ENCODE peak calls at places on chromosomes 2 and 18, in nine cellular contexts. P is brain microvascular endothelial cell, G is right lobe of liver, Q is body of pancreas, X is HepG2, U is psoas muscle, H is lower lobe of right lung, O is fibroblast of lung, E is transverse colon. L is an unnamed sample.

GRCh38 chr2:148701039-148701438 is 56.5 kb downstream of the EPC2 start:
- DNase-seq in P (no peak), G (no peak), Q (no peak), X (no peak), U (no peak), H (no peak), O (no peak), E (no peak), L (no peak)

GRCh38 chr18:75915941-75916640 is 488.6 kb upstream of the SMIM21 start:
- DNase-seq in P (no peak), G (no peak), Q (peak), X (no peak), U (no peak), H (no peak), O (peak), E (no peak), L (no peak)

GRCh38 chr2:102193074-102193473 is 6.3 kb downstream of the IL1RL2 start:
- DNase-seq in P (no peak), G (no peak), Q (no peak), X (no peak), U (no peak), H (no peak), O (peak), E (no peak), L (no peak)

GRCh38 chr2:108968619-108969018 is 20.4 kb downstream of the EDAR start:
- DNase-seq in P (no peak), G (no peak), Q (peak), X (no peak), U (no peak), H (no peak), O (peak), E (peak), L (no peak)

GRCh38 chr2:18209934-18210639 is 331.6 kb downstream of the KCNS3 start:
- DNase-seq in P (peak), G (no peak), Q (no peak), X (no peak), U (no peak), H (no peak), O (peak), E (no peak), L (no peak)

GRCh38 chr2:119028327-119029174 is 86.6 kb downstream of the MARCO start:
- DNase-seq in P (peak), G (no peak), Q (no peak), X (peak), U (no peak), H (no peak), O (peak), E (peak), L (no peak)

GRCh38 chr18:78925557-78926242 is 53.9 kb upstream of the SALL3 start:
- DNase-seq in P (no peak), G (no peak), Q (no peak), X (no peak), U (no peak), H (no peak), O (no peak), E (no peak), L (no peak)

GRCh38 chr2:114022360-114023085 is 132.6 kb downstream of the ACTR3 start:
- DNase-seq in P (peak), G (no peak), Q (no peak), X (peak), U (no peak), H (no peak), O (peak), E (no peak), L (peak)

GRCh38 chr2:34012728-34013302 is 413.7 kb upstream of the FAM98A start:
- DNase-seq in P (peak), G (peak), Q (peak), X (peak), U (peak), H (peak), O (peak), E (peak), L (peak)

GRCh38 chr2:15738225-15738546 is 146.5 kb downstream of the DDX1 start:
- DNase-seq in P (no peak), G (no peak), Q (no peak), X (no peak), U (no peak), H (no peak), O (no peak), E (no peak), L (no peak)

GRCh38 chr2:109351164-109351756 is 222.3 kb downstream of the SH3RF3 start:
- DNase-seq in P (no peak), G (no peak), Q (peak), X (no peak), U (peak), H (peak), O (peak), E (peak), L (peak)

GRCh38 chr2:26588576-26588975 is 52.6 kb downstream of the CIB4 start:
- DNase-seq in P (no peak), G (no peak), Q (no peak), X (no peak), U (no peak), H (no peak), O (no peak), E (no peak), L (no peak)

GRCh38 chr2:3523551-3524041 is 4.3 kb upstream of the ADI1 start:
- DNase-seq in P (no peak), G (no peak), Q (peak), X (peak), U (no peak), H (no peak), O (peak), E (no peak), L (no peak)

GRCh38 chr2:30722936-30723725 is 84.1 kb downstream of the CAPN13 start:
- DNase-seq in P (no peak), G (no peak), Q (no peak), X (no peak), U (no peak), H (no peak), O (no peak), E (no peak), L (no peak)

GRCh38 chr2:159515482-159515881 is 100.9 kb downstream of the BAZ2B start:
- DNase-seq in P (no peak), G (no peak), Q (no peak), X (no peak), U (no peak), H (no peak), O (no peak), E (no peak), L (no peak)

GRCh38 chr2:84781942-84782716 is 98.8 kb downstream of the TRABD2A start:
- DNase-seq in P (no peak), G (no peak), Q (no peak), X (no peak), U (no peak), H (peak), O (peak), E (peak), L (no peak)

GRCh38 chr2:3126171-3126685 is 251.4 kb downstream of the EIPR1 start:
- DNase-seq in P (no peak), G (peak), Q (no peak), X (no peak), U (no peak), H (no peak), O (no peak), E (no peak), L (no peak)

GRCh38 chr2:37870829-37871228 is 54.3 kb upstream of the RMDN2 start:
- DNase-seq in P (no peak), G (no peak), Q (no peak), X (no peak), U (no peak), H (no peak), O (peak), E (no peak), L (no peak)

GRCh38 chr2:59312967-59313943 is 1072.1 kb upstream of the FANCL start:
- DNase-seq in P (no peak), G (no peak), Q (no peak), X (no peak), U (no peak), H (no peak), O (no peak), E (no peak), L (no peak)

GRCh38 chr2:67313536-67313935 is 83.6 kb upstream of the ETAA1 start:
- DNase-seq in P (no peak), G (no peak), Q (no peak), X (no peak), U (no peak), H (no peak), O (no peak), E (no peak), L (no peak)

GRCh38 chr18:59837586-59837985 is 62.2 kb upstream of the PMAIP1 start:
- DNase-seq in P (peak), G (no peak), Q (peak), X (peak), U (no peak), H (no peak), O (peak), E (peak), L (no peak)

GRCh38 chr2:17300141-17300540 is 218.1 kb downstream of the RAD51AP2 start:
- DNase-seq in P (peak), G (no peak), Q (no peak), X (no peak), U (no peak), H (no peak), O (peak), E (no peak), L (peak)

GRCh38 chr2:216083464-216084279 is 2.0 kb downstream of the TMEM169 start:
- DNase-seq in P (peak), G (no peak), Q (no peak), X (peak), U (no peak), H (no peak), O (peak), E (no peak), L (peak)

GRCh38 chr2:147464737-147465437 is 379.9 kb upstream of the ACVR2A start:
- DNase-seq in P (no peak), G (no peak), Q (no peak), X (peak), U (no peak), H (no peak), O (peak), E (no peak), L (peak)

GRCh38 chr18:10188971-10189810 is 265.2 kb upstream of the APCDD1 start:
- DNase-seq in P (no peak), G (no peak), Q (no peak), X (no peak), U (no peak), H (no peak), O (no peak), E (no peak), L (no peak)

GRCh38 chr2:75516378-75517122 is 44.2 kb downstream of the EVA1A start:
- DNase-seq in P (no peak), G (no peak), Q (peak), X (peak), U (no peak), H (no peak), O (no peak), E (no peak), L (no peak)

GRCh38 chr2:32168513-32168912 is 2.8 kb downstream of the SLC30A6 start:
- DNase-seq in P (no peak), G (no peak), Q (no peak), X (no peak), U (no peak), H (no peak), O (no peak), E (no peak), L (peak)

GRCh38 chr2:62564380-62565137 is 58.6 kb upstream of the TMEM17 start:
- DNase-seq in P (no peak), G (no peak), Q (no peak), X (no peak), U (no peak), H (no peak), O (no peak), E (no peak), L (no peak)

GRCh38 chr2:58709274-58709673 is 468.1 kb upstream of the FANCL start:
- DNase-seq in P (no peak), G (no peak), Q (no peak), X (no peak), U (no peak), H (no peak), O (no peak), E (no peak), L (no peak)

GRCh38 chr2:198715304-198715703 is 742.4 kb downstream of the SATB2 start:
- DNase-seq in P (no peak), G (no peak), Q (no peak), X (no peak), U (no peak), H (no peak), O (no peak), E (no peak), L (no peak)

GRCh38 chr2:198712485-198712884 is 745.3 kb downstream of the SATB2 start:
- DNase-seq in P (no peak), G (no peak), Q (no peak), X (no peak), U (no peak), H (no peak), O (no peak), E (no peak), L (no peak)

GRCh38 chr2:198711484-198711883 is 746.3 kb downstream of the SATB2 start:
- DNase-seq in P (no peak), G (no peak), Q (no peak), X (no peak), U (no peak), H (no peak), O (no peak), E (no peak), L (no peak)

DNA sequence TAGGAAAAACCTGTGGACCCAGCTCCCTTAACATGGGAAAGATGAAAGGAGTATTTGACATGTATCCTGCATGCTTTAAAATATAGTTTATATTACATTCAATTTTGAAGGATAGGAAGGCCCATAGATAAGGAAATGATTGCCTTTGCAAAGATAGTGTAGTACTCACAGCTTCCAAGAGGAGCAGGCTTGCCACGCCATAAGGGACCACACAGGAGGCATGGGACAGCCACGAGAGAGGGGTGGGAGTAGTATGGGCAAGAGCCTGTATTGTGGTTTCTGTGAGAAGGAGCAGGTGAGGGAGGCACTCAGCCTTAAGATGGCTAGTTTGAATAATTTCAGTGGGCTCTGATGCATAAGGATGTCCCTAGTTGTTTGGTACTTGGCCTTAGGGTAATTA is 740.3 kb downstream of the SATB2 start:
- DNase-seq in P (no peak), G (no peak), Q (no peak), X (no peak), U (no peak), H (no peak), O (no peak), E (no peak), L (no peak)
- TF ChIP-seq CTCF in P (no peak), G (no peak), Q (no peak), X (no peak), U (no peak), H (no peak), O (no peak), E (no peak), L (no peak)

GRCh38 chr2:25043241-25043867 is 1.5 kb downstream of the EFR3B start:
- DNase-seq in P (peak), G (no peak), Q (no peak), X (no peak), U (no peak), H (no peak), O (peak), E (no peak), L (no peak)
- H3K4me3 ChIP-seq in P (peak), G (peak), Q (no peak), X (peak), U (peak), H (peak), O (peak), E (no peak), L (peak)

GRCh38 chr2:125512313-125512712 is 1143.6 kb upstream of the GYPC start:
- DNase-seq in P (no peak), G (no peak), Q (no peak), X (no peak), U (no peak), H (no peak), O (no peak), E (no peak), L (no peak)

DNA sequence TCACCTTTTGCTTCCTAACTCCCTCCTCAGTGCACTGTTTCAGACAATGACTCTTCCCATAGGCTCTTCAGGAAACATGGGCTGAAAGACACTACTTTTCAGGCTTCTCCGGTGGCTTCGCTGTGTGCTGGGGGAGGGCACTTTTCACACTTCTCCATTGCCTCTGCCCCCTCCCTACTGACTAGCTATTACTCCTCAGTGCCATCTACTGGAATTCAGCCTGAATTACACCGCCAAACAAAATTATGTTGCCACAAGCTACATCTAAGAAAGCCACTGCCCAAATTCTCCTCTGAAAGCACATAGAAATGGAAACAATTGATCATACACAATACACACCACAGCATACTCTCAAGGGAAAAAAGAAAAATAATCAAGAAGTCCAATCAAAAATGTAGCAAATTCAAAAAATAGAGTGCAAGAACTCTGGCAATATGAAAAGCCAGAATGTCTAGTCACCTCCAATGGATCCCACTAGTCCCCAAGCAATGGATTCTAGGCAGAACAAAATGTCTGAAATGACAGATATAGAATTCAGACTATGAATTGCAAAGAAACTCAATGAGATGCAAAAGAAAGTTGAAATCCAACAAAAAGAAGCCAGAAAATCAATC is 1139.4 kb upstream of the GYPC start:
- DNase-seq in P (peak), G (no peak), Q (no peak), X (peak), U (no peak), H (no peak), O (no peak), E (no peak), L (no peak)
- TF ChIP-seq CTCF in P (peak), G (peak), Q (peak), X (peak), U (no peak), H (peak), O (peak), E (peak), L (peak)

GRCh38 chr2:150476213-150476740 is 11.2 kb downstream of the RND3 start:
- DNase-seq in P (no peak), G (no peak), Q (no peak), X (no peak), U (no peak), H (no peak), O (no peak), E (no peak), L (no peak)

GRCh38 chr2:150478206-150478974 is 9.1 kb downstream of the RND3 start:
- DNase-seq in P (no peak), G (no peak), Q (no peak), X (no peak), U (no peak), H (no peak), O (peak), E (no peak), L (no peak)

GRCh38 chr2:150475479-150476212 is 11.8 kb downstream of the RND3 start:
- DNase-seq in P (no peak), G (no peak), Q (no peak), X (no peak), U (no peak), H (no peak), O (no peak), E (no peak), L (no peak)

GRCh38 chr2:150477347-150477746 is 10.1 kb downstream of the RND3 start:
- DNase-seq in P (no peak), G (no peak), Q (peak), X (no peak), U (no peak), H (no peak), O (peak), E (peak), L (no peak)

DNA sequence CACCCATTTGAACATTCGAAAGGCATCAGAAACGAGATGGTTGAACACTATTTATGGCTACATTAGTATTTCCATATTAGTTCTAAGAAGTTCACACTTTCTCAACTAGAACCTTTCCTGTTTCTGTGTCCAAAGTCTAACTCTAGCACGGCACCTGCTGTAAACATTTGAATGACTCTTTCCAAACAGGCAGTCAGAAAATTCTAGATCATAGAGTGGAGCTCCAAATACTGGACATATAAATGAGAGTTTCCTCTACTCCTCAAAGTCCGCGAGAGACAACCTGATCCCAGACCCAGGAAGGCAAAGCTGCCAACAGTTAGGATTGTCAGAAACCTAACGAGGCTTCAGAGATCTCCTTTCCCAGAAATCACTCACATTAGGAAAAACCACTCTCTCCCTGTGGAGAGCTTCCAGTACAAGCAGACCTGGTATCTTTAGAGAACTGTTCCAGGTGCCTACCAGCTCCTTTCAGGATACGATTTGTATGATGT is 10.6 kb downstream of the RND3 start:
- DNase-seq in P (no peak), G (no peak), Q (no peak), X (no peak), U (no peak), H (no peak), O (no peak), E (no peak), L (no peak)
- H3K4me3 ChIP-seq in P (no peak), G (no peak), Q (no peak), X (no peak), U (peak), H (no peak), O (no peak), E (no peak), L (peak)

GRCh38 chr2:238789317-238789806 is 58.5 kb upstream of the TWIST2 start:
- DNase-seq in P (no peak), G (no peak), Q (no peak), X (no peak), U (no peak), H (no peak), O (no peak), E (no peak), L (no peak)

GRCh38 chr2:238786379-238786778 is 61.5 kb upstream of the TWIST2 start:
- DNase-seq in P (no peak), G (no peak), Q (no peak), X (no peak), U (no peak), H (no peak), O (no peak), E (no peak), L (no peak)

GRCh38 chr2:238785528-238785860 is 62.4 kb upstream of the TWIST2 start:
- DNase-seq in P (no peak), G (no peak), Q (no peak), X (no peak), U (no peak), H (no peak), O (no peak), E (no peak), L (no peak)

GRCh38 chr2:238786792-238787490 is 60.9 kb upstream of the TWIST2 start:
- DNase-seq in P (no peak), G (no peak), Q (no peak), X (no peak), U (no peak), H (no peak), O (no peak), E (no peak), L (no peak)

DNA sequence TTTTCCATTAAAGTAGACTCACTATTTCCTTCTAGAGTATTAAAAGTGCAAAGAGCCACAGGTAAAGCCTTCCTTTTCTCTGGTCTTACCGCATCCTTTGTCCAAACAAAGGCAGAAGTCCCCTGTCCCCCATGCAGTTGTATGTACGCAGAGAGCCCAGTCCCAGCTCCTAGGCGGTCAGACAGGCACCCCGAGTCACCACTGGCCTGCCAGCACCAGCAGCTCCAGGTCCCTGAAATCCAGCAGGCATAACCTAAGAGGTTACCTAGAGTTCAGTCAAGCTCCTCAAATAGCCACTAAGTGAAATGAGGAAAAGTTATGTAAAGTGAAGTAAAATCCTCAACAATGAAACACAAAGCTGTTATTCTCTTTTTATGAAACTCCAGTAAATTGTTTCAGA is 60.4 kb upstream of the TWIST2 start:
- DNase-seq in P (no peak), G (no peak), Q (no peak), X (no peak), U (no peak), H (no peak), O (no peak), E (no peak), L (no peak)
- TF ChIP-seq CTCF in P (no peak), G (no peak), Q (no peak), X (no peak), U (no peak), H (no peak), O (no peak), E (no peak), L (no peak)

GRCh38 chr2:167966937-167967913 is 280.2 kb downstream of the STK39 start:
- DNase-seq in P (no peak), G (no peak), Q (no peak), X (no peak), U (no peak), H (no peak), O (no peak), E (no peak), L (no peak)
- H3K4me3 ChIP-seq in P (no peak), G (no peak), Q (no peak), X (no peak), U (no peak), H (no peak), O (no peak), E (no peak), L (no peak)

L was measured in epithelial cell of proximal tubule.